ENCODE peak calls at places on chromosomes 2 and 18, in ten cellular contexts. F, O, H, R, Q, U, V, M, I and K are unnamed samples.

GRCh38 chr2:200640906-200641305 is 55.1 kb downstream of the AOX1 start:
- DNase-seq in U (no peak), I (no peak), M (no peak), R (no peak), Q (no peak), O (no peak), V (no peak), H (no peak), F (no peak), K (no peak)

GRCh38 chr2:4130651-4131050 is 427.3 kb downstream of the DCDC2C start:
- DNase-seq in Q (no peak), F (no peak), I (no peak), M (no peak), V (no peak), U (no peak), O (no peak), R (no peak), H (no peak), K (no peak)

GRCh38 chr18:46566111-46566510 is 90.9 kb downstream of the LOXHD1 start:
- DNase-seq in I (no peak), V (no peak), O (no peak), F (no peak), Q (no peak), U (no peak), M (no peak), H (no peak), R (no peak), K (no peak)

GRCh38 chr2:46144133-46144800 is 152.9 kb upstream of the EPAS1 start:
- DNase-seq in I (no peak), H (no peak), O (no peak), R (no peak), Q (no peak), F (no peak), M (no peak), V (no peak), U (no peak), K (no peak)

GRCh38 chr2:98902209-98903063 is 33.6 kb downstream of the CRACDL start:
- DNase-seq in V (no peak), Q (peak), M (no peak), H (no peak), F (no peak), U (no peak), R (no peak), O (no peak), I (no peak), K (no peak)

GRCh38 chr18:79788096-79789085 is 9.3 kb upstream of the KCNG2 start:
- DNase-seq in V (no peak), M (no peak), I (no peak), Q (peak), O (no peak), R (no peak), F (no peak), U (peak), H (peak), K (peak)

GRCh38 chr2:158729873-158730620 is 65.1 kb upstream of the DAPL1 start:
- DNase-seq in Q (peak), F (no peak), I (no peak), M (no peak), R (no peak), H (no peak), U (no peak), V (no peak), O (no peak), K (no peak)

GRCh38 chr18:58682429-58683069 is 11.3 kb downstream of the MALT1 start:
- DNase-seq in M (no peak), U (peak), R (no peak), F (no peak), I (no peak), Q (no peak), H (no peak), V (peak), O (no peak), K (peak)

GRCh38 chr2:61272421-61273070 is 110.6 kb downstream of the C2orf74 start:
- DNase-seq in Q (no peak), O (no peak), R (no peak), U (peak), I (no peak), H (no peak), M (no peak), V (no peak), F (no peak), K (no peak)

GRCh38 chr2:41400057-41400665 is 647.7 kb upstream of the PKDCC start:
- DNase-seq in M (no peak), H (no peak), O (no peak), F (no peak), U (peak), I (no peak), Q (peak), R (no peak), V (no peak), K (no peak)